ENCODE peak calls at places on chromosomes 7 and 10, in four cellular contexts. One of them, this sample, is unnamed.

GRCh38 chr10:112360308-112361270 is 13.3 kb upstream of the ACSL5 start:
- DNase-seq in left ventricle myocardium inferior: peak; percentile 73
- DNase-seq in suprapubic skin: no peak
- DNase-seq in CD4-positive, alpha-beta T cell: no peak
- DNase-seq in this sample: no peak

GRCh38 chr10:4296165-4296564 is 511.2 kb upstream of the KLF6 start:
- DNase-seq in CD4-positive, alpha-beta T cell: no peak
- DNase-seq in suprapubic skin: no peak
- DNase-seq in left ventricle myocardium inferior: no peak
- DNase-seq in this sample: no peak

GRCh38 chr10:121332353-121332752 is 265.9 kb downstream of the FGFR2 start:
- DNase-seq in suprapubic skin: no peak
- DNase-seq in left ventricle myocardium inferior: no peak
- DNase-seq in CD4-positive, alpha-beta T cell: no peak
- DNase-seq in this sample: no peak

GRCh38 chr10:88707429-88708110 is 1.5 kb downstream of the LIPK start:
- DNase-seq in left ventricle myocardium inferior: no peak
- DNase-seq in CD4-positive, alpha-beta T cell: no peak
- DNase-seq in suprapubic skin: no peak
- DNase-seq in this sample: no peak

GRCh38 chr10:60105195-60105812 is 198.9 kb upstream of the CCDC6 start:
- DNase-seq in left ventricle myocardium inferior: no peak
- DNase-seq in suprapubic skin: no peak
- DNase-seq in CD4-positive, alpha-beta T cell: no peak
- DNase-seq in this sample: no peak

GRCh38 chr10:6151087-6151977 is 51.4 kb upstream of the PFKFB3 start:
- DNase-seq in left ventricle myocardium inferior: peak; percentile 60
- DNase-seq in CD4-positive, alpha-beta T cell: no peak
- DNase-seq in suprapubic skin: no peak
- DNase-seq in this sample: no peak

GRCh38 chr10:92755725-92756124 is 66.0 kb downstream of the HHEX start:
- DNase-seq in left ventricle myocardium inferior: no peak
- DNase-seq in CD4-positive, alpha-beta T cell: no peak
- DNase-seq in suprapubic skin: no peak
- DNase-seq in this sample: no peak

GRCh38 chr10:109892885-109893284 is 30.4 kb downstream of the XPNPEP1 start:
- DNase-seq in CD4-positive, alpha-beta T cell: no peak
- DNase-seq in suprapubic skin: peak; percentile 84
- DNase-seq in left ventricle myocardium inferior: no peak
- DNase-seq in this sample: no peak

GRCh38 chr7:45699726-45700390 is 125.7 kb downstream of the ADCY1 start:
- DNase-seq in left ventricle myocardium inferior: no peak
- DNase-seq in suprapubic skin: peak; percentile 69
- DNase-seq in CD4-positive, alpha-beta T cell: no peak
- DNase-seq in this sample: no peak

GRCh38 chr10:72218756-72219155 is 2.7 kb upstream of the ASCC1 start:
- DNase-seq in CD4-positive, alpha-beta T cell: no peak
- DNase-seq in left ventricle myocardium inferior: no peak
- DNase-seq in suprapubic skin: no peak
- DNase-seq in this sample: no peak

GRCh38 chr7:140857048-140857447 is 67.7 kb downstream of the BRAF start:
- DNase-seq in suprapubic skin: no peak
- DNase-seq in left ventricle myocardium inferior: no peak
- DNase-seq in CD4-positive, alpha-beta T cell: no peak
- DNase-seq in this sample: no peak

GRCh38 chr7:156783864-156784263 is 109.1 kb downstream of the LMBR1 start:
- DNase-seq in suprapubic skin: no peak
- DNase-seq in left ventricle myocardium inferior: no peak
- DNase-seq in CD4-positive, alpha-beta T cell: no peak
- DNase-seq in this sample: no peak

GRCh38 chr10:125441151-125441550 is 241.8 kb downstream of the TEX36 start:
- DNase-seq in left ventricle myocardium inferior: no peak
- DNase-seq in suprapubic skin: no peak
- DNase-seq in CD4-positive, alpha-beta T cell: no peak
- DNase-seq in this sample: no peak

DNA sequence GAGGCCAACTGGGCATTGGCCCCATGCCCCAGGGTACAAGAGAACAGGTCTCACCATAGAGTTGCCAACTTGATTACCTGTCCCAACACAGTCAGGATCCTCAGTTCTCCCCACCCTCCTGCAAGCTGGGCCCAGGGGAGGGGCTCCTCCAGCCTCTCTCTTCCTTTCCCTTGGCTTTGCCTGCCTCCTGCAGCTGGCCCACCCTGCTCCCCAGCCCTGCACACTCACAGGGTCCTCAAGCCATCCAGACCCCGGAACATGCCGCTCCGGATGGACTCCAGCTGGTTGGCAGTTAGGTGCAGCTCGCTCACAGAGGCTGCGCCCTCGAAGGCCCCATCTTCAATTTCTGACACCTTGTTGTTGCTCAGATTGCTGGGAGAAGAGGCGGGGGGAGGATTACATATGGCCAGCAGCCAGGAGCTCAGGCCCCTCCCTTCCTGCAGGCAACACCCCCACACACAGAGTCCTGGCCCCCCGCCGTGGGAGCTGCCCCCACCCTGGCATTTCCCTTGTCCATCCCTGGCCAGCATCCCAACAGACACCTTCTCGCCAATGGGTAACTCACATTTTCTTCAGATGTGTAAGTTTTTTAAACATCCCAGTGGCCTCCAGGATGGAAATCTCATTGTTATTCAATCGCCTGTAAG is 139.2 kb downstream of the SLIT1 start:
- DNase-seq in left ventricle myocardium inferior: no peak
- DNase-seq in CD4-positive, alpha-beta T cell: no peak
- DNase-seq in suprapubic skin: no peak
- DNase-seq in this sample: no peak
- H3K9me3 ChIP-seq in left ventricle myocardium inferior: peaks cover 6% of the 10 kb centered on the region
- H3K9me3 ChIP-seq in CD4-positive, alpha-beta T cell: no peaks in the 10 kb centered on the region
- H3K9me3 ChIP-seq in suprapubic skin: no peaks in the 10 kb centered on the region
- H3K9me3 ChIP-seq in this sample: no peaks in the 10 kb centered on the region

GRCh38 chr7:158204453-158204852 is 383.2 kb downstream of the PTPRN2 start:
- DNase-seq in suprapubic skin: no peak
- DNase-seq in left ventricle myocardium inferior: no peak
- DNase-seq in CD4-positive, alpha-beta T cell: no peak
- DNase-seq in this sample: no peak
- H3K9me3 ChIP-seq in suprapubic skin: peaks cover 3% of the 10 kb centered on the region
- H3K9me3 ChIP-seq in left ventricle myocardium inferior: peaks cover 4% of the 10 kb centered on the region
- H3K9me3 ChIP-seq in CD4-positive, alpha-beta T cell: no peaks in the 10 kb centered on the region
- H3K9me3 ChIP-seq in this sample: no peaks in the 10 kb centered on the region

GRCh38 chr7:8982338-8982994 is 549.1 kb downstream of the NXPH1 start:
- DNase-seq in left ventricle myocardium inferior: no peak
- DNase-seq in CD4-positive, alpha-beta T cell: no peak
- DNase-seq in suprapubic skin: no peak
- DNase-seq in this sample: no peak
- H3K9me3 ChIP-seq in left ventricle myocardium inferior: peaks cover 9% of the 10 kb centered on the region
- H3K9me3 ChIP-seq in CD4-positive, alpha-beta T cell: no peaks in the 10 kb centered on the region
- H3K9me3 ChIP-seq in suprapubic skin: no peaks in the 10 kb centered on the region
- H3K9me3 ChIP-seq in this sample: no peaks in the 10 kb centered on the region

GRCh38 chr7:153628825-153629224 is 423.4 kb upstream of the DPP6 start:
- DNase-seq in suprapubic skin: no peak
- DNase-seq in CD4-positive, alpha-beta T cell: no peak
- DNase-seq in left ventricle myocardium inferior: no peak
- DNase-seq in this sample: no peak
- H3K9me3 ChIP-seq in suprapubic skin: no peaks in the 10 kb centered on the region
- H3K9me3 ChIP-seq in CD4-positive, alpha-beta T cell: peaks cover 6% of the 10 kb centered on the region
- H3K9me3 ChIP-seq in left ventricle myocardium inferior: no peaks in the 10 kb centered on the region
- H3K9me3 ChIP-seq in this sample: no peaks in the 10 kb centered on the region

This sample was measured in T-helper 17 cell.